ENCODE peak calls at places on chromosomes 7 and 10, in five cellular contexts. H is activated CD4-positive, alpha-beta T cell treated with anti-CD3 and anti-CD28 coated beads, Interleukin-2, amount 10 ng/mL, durations not matched to agents 7 days and 5 days; D is NCI-H524 treated with DMSO at 0.1 percent for 48 hours; B is NCI-H2029 treated with DMSO at 0.1 percent for 48 hours; Y is thoracic aorta. L is an unnamed sample.

GRCh38 chr10:968546-969199 is 19.6 kb upstream of the GTPBP4 start:
- DNase-seq in B (no peak), H (no peak), Y (no peak), D (no peak), L (peak)

GRCh38 chr7:74187915-74188675 is 13.9 kb downstream of the EIF4H start:
- DNase-seq in D (no peak), H (no peak), B (no peak), Y (no peak), L (no peak)

GRCh38 chr10:72049969-72050781 is 38.2 kb downstream of the SPOCK2 start:
- DNase-seq in B (no peak), D (peak), H (no peak), Y (no peak), L (no peak)

GRCh38 chr10:16713290-16713689 is 103.9 kb downstream of the RSU1 start:
- DNase-seq in Y (no peak), B (no peak), H (no peak), D (no peak), L (no peak)

GRCh38 chr10:728603-729002 is 39.1 kb upstream of the DIP2C start:
- DNase-seq in B (no peak), H (no peak), Y (no peak), D (no peak), L (no peak)

GRCh38 chr10:124175701-124176100 is 82.3 kb upstream of the CHST15 start:
- DNase-seq in D (no peak), H (peak), Y (no peak), B (no peak), L (no peak)

GRCh38 chr7:158279539-158280466 is 307.8 kb downstream of the PTPRN2 start:
- DNase-seq in B (no peak), D (no peak), H (no peak), Y (no peak), L (no peak)

GRCh38 chr7:102471791-102472125 is 7.0 kb downstream of the POLR2J start:
- DNase-seq in B (no peak), H (no peak), Y (no peak), D (no peak), L (no peak)

GRCh38 chr10:33706191-33706590 is 371.7 kb upstream of the NRP1 start:
- DNase-seq in H (no peak), Y (no peak), B (no peak), D (no peak), L (peak)

GRCh38 chr7:12761691-12762090 is 74.3 kb downstream of the ARL4A start:
- DNase-seq in Y (no peak), H (no peak), D (no peak), B (no peak), L (no peak)

GRCh38 chr10:47237316-47238260 is 62.4 kb upstream of the GDF10 start:
- DNase-seq in D (no peak), H (no peak), B (no peak), Y (no peak), L (no peak)

GRCh38 chr10:70853031-70853430 is 35.3 kb downstream of the PCBD1 start:
- DNase-seq in H (no peak), Y (no peak), B (no peak), D (no peak), L (no peak)

GRCh38 chr7:158740657-158741293 is 36.2 kb upstream of the NCAPG2 start:
- DNase-seq in Y (no peak), D (no peak), B (no peak), H (no peak), L (peak)

GRCh38 chr7:151871904-151872303 is 5.0 kb downstream of the PRKAG2 start:
- DNase-seq in H (no peak), Y (no peak), D (no peak), B (no peak), L (no peak)

GRCh38 chr10:58930497-58930896 is 245.9 kb upstream of the PHYHIPL start:
- DNase-seq in D (no peak), H (no peak), Y (no peak), B (no peak), L (no peak)

GRCh38 chr10:36094091-36094490 is 452.0 kb upstream of the FZD8 start:
- DNase-seq in D (peak), H (no peak), B (no peak), Y (no peak), L (no peak)

GRCh38 chr10:5945203-5945534 is 32.2 kb downstream of the IL15RA start:
- DNase-seq in B (no peak), H (no peak), Y (no peak), D (no peak), L (no peak)

GRCh38 chr10:45404087-45404769 is 30.2 kb downstream of the ALOX5 start:
- DNase-seq in D (no peak), H (no peak), Y (no peak), B (no peak), L (no peak)

GRCh38 chr10:11687779-11688447 is 54.3 kb upstream of the ECHDC3 start:
- DNase-seq in B (peak), D (no peak), Y (no peak), H (no peak), L (peak)

GRCh38 chr10:46523119-46523880 is 33.2 kb downstream of the GPRIN2 start:
- DNase-seq in D (no peak), B (no peak), Y (peak), H (no peak), L (peak)

GRCh38 chr7:45384499-45384898 is 189.7 kb upstream of the ADCY1 start:
- DNase-seq in Y (no peak), H (no peak), D (no peak), B (no peak), L (no peak)

GRCh38 chr10:2619927-2620326 is 447.4 kb upstream of the PFKP start:
- DNase-seq in B (no peak), D (no peak), H (no peak), Y (no peak), L (no peak)

GRCh38 chr7:108308913-108309312 is 147.3 kb downstream of the NRCAM start:
- DNase-seq in Y (no peak), B (no peak), D (no peak), H (no peak), L (no peak)

GRCh38 chr10:71220689-71221540 is 8.5 kb downstream of the UNC5B start:
- DNase-seq in D (no peak), B (no peak), Y (no peak), H (no peak), L (no peak)

GRCh38 chr10:91909178-91909677 is at the start of gene FGFBP3:
- DNase-seq in H (peak), Y (no peak), B (no peak), D (peak), L (no peak)

GRCh38 chr7:66804001-66804400 is 63.5 kb downstream of the RABGEF1 start:
- DNase-seq in B (no peak), D (no peak), H (no peak), Y (no peak), L (no peak)

GRCh38 chr7:135753616-135754413 is 5.2 kb upstream of the FAM180A start:
- DNase-seq in Y (no peak), B (no peak), D (no peak), H (no peak), L (no peak)

GRCh38 chr10:127405221-127405620 is 143.9 kb upstream of the NPS start:
- DNase-seq in H (no peak), D (no peak), B (no peak), Y (no peak), L (no peak)

GRCh38 chr10:43691503-43691902 is 42.8 kb upstream of the ZNF32 start:
- DNase-seq in H (no peak), Y (no peak), D (no peak), B (no peak), L (no peak)

GRCh38 chr7:134431805-134432204 is 27.1 kb downstream of the AKR1B1 start:
- DNase-seq in B (no peak), D (no peak), Y (no peak), H (no peak), L (peak)

GRCh38 chr10:44578271-44578670 is 193.4 kb upstream of the CXCL12 start:
- DNase-seq in H (no peak), D (no peak), B (no peak), Y (no peak), L (no peak)